ENCODE peak calls at places on chromosomes 11 and 22, in eight cellular contexts. One of them, this sample, is unnamed.

GRCh38 chr11:74388678-74389327 is 9.4 kb downstream of the PGM2L1 start:
- DNase-seq in hepatocyte: peak; percentile 79
- DNase-seq in Peyer's patch: peak; percentile 88
- DNase-seq in PC-9: no peak
- DNase-seq in lower leg skin: peak; percentile 79
- DNase-seq in fibroblast of lung: peak; percentile 41
- DNase-seq in H1: peak; percentile 61
- DNase-seq in fibroblast of pulmonary artery: peak; percentile 62
- DNase-seq in this sample: peak; percentile 57

GRCh38 chr11:86495341-86495740 is 120.7 kb downstream of the CCDC81 start:
- DNase-seq in lower leg skin: no peak
- DNase-seq in fibroblast of lung: no peak
- DNase-seq in Peyer's patch: no peak
- DNase-seq in hepatocyte: no peak
- DNase-seq in fibroblast of pulmonary artery: no peak
- DNase-seq in H1: no peak
- DNase-seq in PC-9: no peak
- DNase-seq in this sample: peak; percentile 36

GRCh38 chr22:31556627-31557203 is 60.4 kb downstream of the SFI1 start:
- DNase-seq in PC-9: peak; percentile 4
- DNase-seq in lower leg skin: no peak
- DNase-seq in fibroblast of lung: peak; percentile 20
- DNase-seq in H1: no peak
- DNase-seq in fibroblast of pulmonary artery: peak; percentile 66
- DNase-seq in Peyer's patch: no peak
- DNase-seq in hepatocyte: peak; percentile 52
- DNase-seq in this sample: peak; percentile 45

GRCh38 chr11:70381872-70382842 is 16.2 kb upstream of the CTTN start:
- DNase-seq in hepatocyte: no peak
- DNase-seq in PC-9: no peak
- DNase-seq in H1: no peak
- DNase-seq in lower leg skin: no peak
- DNase-seq in Peyer's patch: no peak
- DNase-seq in fibroblast of pulmonary artery: peak; percentile 60
- DNase-seq in fibroblast of lung: peak; percentile 87
- DNase-seq in this sample: peak; percentile 80

GRCh38 chr11:99422581-99423434 is 402.1 kb downstream of the CNTN5 start:
- DNase-seq in fibroblast of pulmonary artery: no peak
- DNase-seq in hepatocyte: no peak
- DNase-seq in H1: no peak
- DNase-seq in lower leg skin: no peak
- DNase-seq in Peyer's patch: no peak
- DNase-seq in PC-9: no peak
- DNase-seq in fibroblast of lung: peak; percentile 3
- DNase-seq in this sample: peak; percentile 23

GRCh38 chr22:45112136-45112879 is 51.4 kb upstream of the NUP50 start:
- DNase-seq in lower leg skin: peak; percentile 30
- DNase-seq in fibroblast of pulmonary artery: peak; percentile 22
- DNase-seq in Peyer's patch: no peak
- DNase-seq in H1: no peak
- DNase-seq in hepatocyte: no peak
- DNase-seq in PC-9: no peak
- DNase-seq in fibroblast of lung: peak; percentile 29
- DNase-seq in this sample: no peak

GRCh38 chr11:113603277-113604059 is 102.6 kb downstream of the TMPRSS5 start:
- DNase-seq in Peyer's patch: no peak
- DNase-seq in PC-9: no peak
- DNase-seq in H1: no peak
- DNase-seq in fibroblast of lung: peak; percentile 78
- DNase-seq in hepatocyte: no peak
- DNase-seq in lower leg skin: no peak
- DNase-seq in fibroblast of pulmonary artery: peak; percentile 48
- DNase-seq in this sample: peak; percentile 55

GRCh38 chr11:114197799-114198500 is 98.2 kb upstream of the NNMT start:
- DNase-seq in Peyer's patch: no peak
- DNase-seq in PC-9: no peak
- DNase-seq in fibroblast of pulmonary artery: peak; percentile 99
- DNase-seq in fibroblast of lung: peak; percentile 77
- DNase-seq in H1: no peak
- DNase-seq in lower leg skin: peak; percentile 70
- DNase-seq in hepatocyte: peak; percentile 75
- DNase-seq in this sample: peak; percentile 99

GRCh38 chr11:21561589-21561988 is 631.3 kb upstream of the ANO5 start:
- DNase-seq in PC-9: no peak
- DNase-seq in H1: no peak
- DNase-seq in fibroblast of lung: peak; percentile 38
- DNase-seq in hepatocyte: peak; percentile 26
- DNase-seq in lower leg skin: no peak
- DNase-seq in fibroblast of pulmonary artery: no peak
- DNase-seq in Peyer's patch: no peak
- DNase-seq in this sample: no peak

GRCh38 chr11:92667446-92668165 is 301.8 kb upstream of the MTNR1B start:
- DNase-seq in fibroblast of pulmonary artery: no peak
- DNase-seq in hepatocyte: no peak
- DNase-seq in lower leg skin: no peak
- DNase-seq in Peyer's patch: no peak
- DNase-seq in H1: no peak
- DNase-seq in fibroblast of lung: no peak
- DNase-seq in PC-9: no peak
- DNase-seq in this sample: no peak

GRCh38 chr11:72004515-72005346 is 6.0 kb downstream of the IL18BP start:
- DNase-seq in fibroblast of pulmonary artery: no peak
- DNase-seq in PC-9: no peak
- DNase-seq in hepatocyte: no peak
- DNase-seq in Peyer's patch: no peak
- DNase-seq in lower leg skin: no peak
- DNase-seq in fibroblast of lung: no peak
- DNase-seq in H1: no peak
- DNase-seq in this sample: no peak

GRCh38 chr11:7143908-7144307 is 55.1 kb downstream of the RBMXL2 start:
- DNase-seq in Peyer's patch: no peak
- DNase-seq in fibroblast of pulmonary artery: peak; percentile 38
- DNase-seq in hepatocyte: peak; percentile 42
- DNase-seq in lower leg skin: no peak
- DNase-seq in H1: no peak
- DNase-seq in fibroblast of lung: no peak
- DNase-seq in PC-9: no peak
- DNase-seq in this sample: peak; percentile 22
- TF ChIP-seq CTCF in Peyer's patch: no peak
- TF ChIP-seq CTCF in fibroblast of pulmonary artery: peak; percentile 27
- TF ChIP-seq CTCF in hepatocyte: peak; percentile 70
- TF ChIP-seq CTCF in lower leg skin: no peak
- TF ChIP-seq CTCF in H1: peak; percentile 38
- TF ChIP-seq CTCF in fibroblast of lung: no peak
- TF ChIP-seq CTCF in PC-9: peak; percentile 48
- TF ChIP-seq CTCF in this sample: no peak

DNA sequence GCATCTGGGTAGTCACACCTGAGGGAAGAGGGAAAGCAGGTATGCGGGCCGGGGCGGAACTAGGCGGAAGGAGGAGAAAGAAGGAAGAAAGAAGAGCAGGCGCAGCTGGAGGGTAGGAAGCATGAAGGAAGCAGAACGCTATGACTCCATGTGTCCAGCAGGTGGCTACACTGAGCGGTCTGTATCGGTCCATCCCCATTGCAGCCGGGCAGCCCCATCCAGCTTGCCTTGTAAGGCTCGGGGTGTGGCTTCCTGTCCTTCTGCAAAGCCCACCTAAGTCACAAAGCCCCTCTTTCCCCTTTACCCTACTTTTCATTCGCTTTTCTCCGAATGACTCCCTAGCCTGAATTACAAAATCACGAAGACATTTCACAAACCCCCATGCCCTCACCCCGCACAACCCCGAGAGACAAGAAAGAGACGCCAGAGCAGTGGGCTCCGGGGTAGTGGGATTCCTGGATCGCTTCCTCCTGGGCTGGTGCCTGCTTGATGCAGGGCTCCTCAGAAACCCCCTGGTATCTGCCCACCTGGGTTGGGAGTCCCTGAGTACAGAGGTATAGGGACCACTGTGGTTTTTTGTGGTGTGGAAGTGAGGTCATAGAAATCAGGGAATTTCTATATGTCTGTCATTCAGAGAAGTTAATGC is 39.9 kb downstream of the BUD13 start:
- DNase-seq in PC-9: peak; percentile 45
- DNase-seq in hepatocyte: peak; percentile 84
- DNase-seq in Peyer's patch: peak; percentile 83
- DNase-seq in fibroblast of pulmonary artery: peak; percentile 78
- DNase-seq in H1: peak; percentile 87
- DNase-seq in lower leg skin: peak; percentile 34
- DNase-seq in fibroblast of lung: peak; percentile 39
- DNase-seq in this sample: peak; percentile 51
- H3K4me3 ChIP-seq in PC-9: no peak overlapping the region
- H3K4me3 ChIP-seq in hepatocyte: no peak overlapping the region
- H3K4me3 ChIP-seq in Peyer's patch: no peak overlapping the region
- H3K4me3 ChIP-seq in fibroblast of pulmonary artery: no peak overlapping the region
- H3K4me3 ChIP-seq in H1: peak overlapping the region; percentile 2
- H3K4me3 ChIP-seq in lower leg skin: no peak overlapping the region
- H3K4me3 ChIP-seq in fibroblast of lung: no peak overlapping the region
- H3K4me3 ChIP-seq in this sample: no peak overlapping the region

GRCh38 chr11:2207212-2207611 is 35.6 kb upstream of the TH start:
- DNase-seq in fibroblast of lung: no peak
- DNase-seq in hepatocyte: no peak
- DNase-seq in PC-9: no peak
- DNase-seq in H1: peak; percentile 22
- DNase-seq in fibroblast of pulmonary artery: no peak
- DNase-seq in Peyer's patch: no peak
- DNase-seq in lower leg skin: peak; percentile 11
- DNase-seq in this sample: no peak

GRCh38 chr11:2209370-2209801 is 37.8 kb upstream of the TH start:
- DNase-seq in fibroblast of lung: no peak
- DNase-seq in H1: peak; percentile 41
- DNase-seq in Peyer's patch: peak; percentile 37
- DNase-seq in PC-9: no peak
- DNase-seq in hepatocyte: no peak
- DNase-seq in lower leg skin: peak; percentile 11
- DNase-seq in fibroblast of pulmonary artery: no peak
- DNase-seq in this sample: no peak

GRCh38 chr11:2207773-2208621 is 36.4 kb upstream of the TH start:
- DNase-seq in fibroblast of lung: no peak
- DNase-seq in lower leg skin: peak; percentile 11
- DNase-seq in PC-9: no peak
- DNase-seq in hepatocyte: no peak
- DNase-seq in H1: peak; percentile 33
- DNase-seq in fibroblast of pulmonary artery: no peak
- DNase-seq in Peyer's patch: peak; percentile 25
- DNase-seq in this sample: no peak

GRCh38 chr11:2209900-2210321 is 38.3 kb upstream of the TH start:
- DNase-seq in lower leg skin: peak; percentile 8
- DNase-seq in Peyer's patch: peak; percentile 39
- DNase-seq in H1: peak; percentile 35
- DNase-seq in fibroblast of lung: no peak
- DNase-seq in PC-9: no peak
- DNase-seq in hepatocyte: no peak
- DNase-seq in fibroblast of pulmonary artery: no peak
- DNase-seq in this sample: no peak

DNA sequence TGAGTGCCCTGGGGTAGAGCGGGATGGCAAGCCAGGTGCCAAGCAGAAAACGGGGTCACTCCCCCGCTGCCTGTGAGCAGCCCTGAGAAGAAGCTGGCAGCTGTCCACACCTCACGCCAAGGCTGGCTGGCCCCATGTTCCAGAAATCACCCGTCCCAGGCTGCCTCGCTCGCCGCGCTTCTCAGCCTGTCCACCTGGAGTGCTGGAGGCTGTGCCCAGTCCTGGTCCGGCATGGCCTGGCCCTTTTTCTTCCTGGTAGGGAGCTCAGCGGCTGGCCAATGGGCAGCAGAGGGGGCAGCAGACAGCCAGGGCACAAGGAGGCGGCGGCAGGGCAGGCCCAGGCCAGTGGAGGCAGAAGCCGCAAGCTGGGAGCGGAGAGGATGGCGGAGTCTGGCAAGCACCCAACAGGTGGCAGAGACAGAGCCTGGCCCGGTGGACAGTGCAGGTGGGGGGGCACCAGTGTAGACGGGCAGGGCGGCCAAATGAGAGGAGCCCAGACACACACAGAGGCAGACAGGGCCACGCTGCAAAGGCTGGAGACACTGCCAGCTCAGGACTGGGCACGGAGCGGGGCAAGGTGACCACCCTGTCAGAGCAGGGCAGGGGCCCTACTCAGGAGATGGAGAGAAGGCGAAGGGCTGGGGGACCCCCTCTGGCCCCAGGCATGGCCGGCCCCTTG is 37.2 kb upstream of the TH start:
- DNase-seq in H1: peak; percentile 48
- DNase-seq in Peyer's patch: peak; percentile 44
- DNase-seq in fibroblast of lung: no peak
- DNase-seq in hepatocyte: no peak
- DNase-seq in PC-9: no peak
- DNase-seq in lower leg skin: peak; percentile 14
- DNase-seq in fibroblast of pulmonary artery: no peak
- DNase-seq in this sample: no peak
- TF ChIP-seq CTCF in H1: peak; percentile 47
- TF ChIP-seq CTCF in Peyer's patch: no peak
- TF ChIP-seq CTCF in fibroblast of lung: no peak
- TF ChIP-seq CTCF in hepatocyte: peak; percentile 18
- TF ChIP-seq CTCF in PC-9: peak; percentile 26
- TF ChIP-seq CTCF in lower leg skin: no peak
- TF ChIP-seq CTCF in fibroblast of pulmonary artery: no peak
- TF ChIP-seq CTCF in this sample: no peak

DNA sequence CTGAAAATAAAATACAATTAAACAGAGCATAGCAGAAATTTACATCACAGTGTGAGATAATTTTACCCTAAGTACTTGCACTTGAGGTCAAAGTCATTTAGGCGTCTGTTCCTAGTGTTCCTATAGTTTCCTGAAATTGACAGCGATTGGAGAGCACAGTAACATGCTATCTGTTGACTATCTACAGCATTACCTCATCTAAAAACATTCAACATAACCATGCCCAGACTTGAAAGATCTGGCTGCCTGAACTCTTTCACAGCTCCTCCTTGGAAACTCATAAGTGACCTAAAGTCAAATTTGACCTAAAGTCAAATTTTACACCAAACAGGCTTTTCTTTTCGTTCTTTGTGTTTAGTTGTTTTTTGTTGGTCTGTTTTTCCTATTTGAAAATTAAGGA is 233.8 kb upstream of the UBASH3B start:
- DNase-seq in fibroblast of lung: no peak
- DNase-seq in PC-9: no peak
- DNase-seq in H1: no peak
- DNase-seq in Peyer's patch: no peak
- DNase-seq in fibroblast of pulmonary artery: no peak
- DNase-seq in hepatocyte: no peak
- DNase-seq in lower leg skin: no peak
- DNase-seq in this sample: no peak
- H3K4me3 ChIP-seq in fibroblast of lung: no peak overlapping the region
- H3K4me3 ChIP-seq in PC-9: no peak overlapping the region
- H3K4me3 ChIP-seq in H1: no peak overlapping the region
- H3K4me3 ChIP-seq in Peyer's patch: no peak overlapping the region
- H3K4me3 ChIP-seq in fibroblast of pulmonary artery: no peak overlapping the region
- H3K4me3 ChIP-seq in hepatocyte: no peak overlapping the region
- H3K4me3 ChIP-seq in lower leg skin: no peak overlapping the region
- H3K4me3 ChIP-seq in this sample: no peak overlapping the region